ENCODE peak calls at places on chromosome 20, in eight cellular contexts. G is cerebellar cortex; H is left ventricle myocardium superior; W is activated CD4-positive, alpha-beta T cell treated with anti-CD3 and anti-CD28 coated beads for 24 hours; V is NCI-H2029; C is retina; E is neuronal stem cell; M is astrocyte. R is an unnamed sample.

GRCh38 chr20:40449144-40449543 is 239.9 kb downstream of the MAFB start:
- DNase-seq in G (no peak), H (no peak), W (no peak), V (no peak), C (no peak), E (no peak), M (no peak), R (no peak)

GRCh38 chr20:10430000-10430466 is 4.0 kb downstream of the MKKS start:
- DNase-seq in G (no peak), H (no peak), W (no peak), V (no peak), C (no peak), E (no peak), M (peak), R (peak)

GRCh38 chr20:5197847-5198650 is 71.2 kb downstream of the CDS2 start:
- DNase-seq in G (peak), H (peak), W (no peak), V (no peak), C (no peak), E (no peak), M (no peak), R (no peak)

GRCh38 chr20:63060057-63060991 is 53.6 kb upstream of the BHLHE23 start:
- DNase-seq in G (peak), H (peak), W (no peak), V (no peak), C (peak), E (no peak), M (peak), R (peak)

GRCh38 chr20:9166153-9166780 is 97.4 kb downstream of the PLCB4 start:
- DNase-seq in G (peak), H (no peak), W (no peak), V (peak), C (no peak), E (no peak), M (no peak), R (peak)

GRCh38 chr20:63942250-63943006 is 13.8 kb downstream of the UCKL1 start:
- DNase-seq in G (no peak), H (peak), W (no peak), V (peak), C (no peak), E (no peak), M (no peak), R (peak)

GRCh38 chr20:600736-601135 is 9.4 kb downstream of the TCF15 start:
- DNase-seq in G (no peak), H (no peak), W (no peak), V (no peak), C (no peak), E (no peak), M (no peak), R (no peak)

GRCh38 chr20:11373391-11373790 is 544.3 kb upstream of the BTBD3 start:
- DNase-seq in G (peak), H (no peak), W (no peak), V (no peak), C (no peak), E (no peak), M (no peak), R (peak)

GRCh38 chr20:22836211-22836610 is 198.9 kb upstream of the SSTR4 start:
- DNase-seq in G (no peak), H (no peak), W (no peak), V (no peak), C (no peak), E (no peak), M (no peak), R (no peak)